ENCODE peak calls at places on chromosomes 1 and 21, in four cellular contexts. One of them, this sample, is unnamed.

GRCh38 chr21:25912402-25912746 is 177.6 kb downstream of the GABPA start:
- DNase-seq in Calu3: no peak
- DNase-seq in C1 segment of cervical spinal cord: no peak
- DNase-seq in renal cortical epithelial cell: no peak
- DNase-seq in this sample: no peak

GRCh38 chr1:223683586-223684487 is 18.3 kb upstream of the CAPN8 start:
- DNase-seq in Calu3: peak
- DNase-seq in C1 segment of cervical spinal cord: no peak
- DNase-seq in renal cortical epithelial cell: peak
- DNase-seq in this sample: no peak

GRCh38 chr1:221886311-221887090 is 144.6 kb upstream of the DUSP10 start:
- DNase-seq in Calu3: no peak
- DNase-seq in C1 segment of cervical spinal cord: no peak
- DNase-seq in renal cortical epithelial cell: no peak
- DNase-seq in this sample: peak

GRCh38 chr1:70420320-70420719 is 9.3 kb downstream of the CTH start:
- DNase-seq in Calu3: no peak
- DNase-seq in C1 segment of cervical spinal cord: no peak
- DNase-seq in renal cortical epithelial cell: no peak
- DNase-seq in this sample: no peak

GRCh38 chr1:53946252-53947171 is at the start of gene LRRC42:
- DNase-seq in Calu3: no peak
- DNase-seq in C1 segment of cervical spinal cord: no peak
- DNase-seq in renal cortical epithelial cell: no peak
- DNase-seq in this sample: no peak

GRCh38 chr1:17607644-17608581 is 68.4 kb downstream of the ARHGEF10L start:
- DNase-seq in Calu3: no peak
- DNase-seq in C1 segment of cervical spinal cord: no peak
- DNase-seq in renal cortical epithelial cell: no peak
- DNase-seq in this sample: no peak

GRCh38 chr1:14841951-14842350 is 243.5 kb downstream of the KAZN start:
- DNase-seq in Calu3: no peak
- DNase-seq in C1 segment of cervical spinal cord: no peak
- DNase-seq in renal cortical epithelial cell: no peak
- DNase-seq in this sample: no peak

GRCh38 chr1:194568610-194569009 is 1382.2 kb upstream of the B3GALT2 start:
- DNase-seq in Calu3: no peak
- DNase-seq in C1 segment of cervical spinal cord: no peak
- DNase-seq in renal cortical epithelial cell: no peak
- DNase-seq in this sample: no peak